ENCODE peak calls at places on chromosomes 13 and 19, in eight cellular contexts. K, A, U, V, M, S, T and R are unnamed samples.

GRCh38 chr13:23570099-23570926 is at the start of gene TNFRSF19:
- DNase-seq in K (peak), A (no peak), U (no peak), V (peak), M (no peak), S (peak), T (peak), R (peak)

GRCh38 chr13:103066991-103067390 is 774 bp upstream of the SLC10A2 start:
- DNase-seq in K (no peak), A (no peak), U (no peak), V (no peak), M (no peak), S (no peak), T (no peak), R (no peak)

GRCh38 chr13:44710576-44710975 is 134.4 kb upstream of the TSC22D1 start:
- DNase-seq in K (peak), A (no peak), U (peak), V (no peak), M (no peak), S (no peak), T (peak), R (no peak)

GRCh38 chr19:3450796-3451411 is 29.4 kb downstream of the SMIM24 start:
- DNase-seq in K (peak), A (no peak), U (no peak), V (no peak), M (peak), S (no peak), T (peak), R (no peak)

GRCh38 chr19:17654993-17655392 is 33.2 kb downstream of the UNC13A start:
- DNase-seq in K (no peak), A (peak), U (no peak), V (no peak), M (no peak), S (no peak), T (no peak), R (no peak)

GRCh38 chr13:36814465-36814864 is 4.6 kb upstream of the RFXAP start:
- DNase-seq in K (no peak), A (no peak), U (no peak), V (no peak), M (no peak), S (peak), T (no peak), R (no peak)

GRCh38 chr19:46762245-46762890 is 16.1 kb upstream of the STRN4 start:
- DNase-seq in K (no peak), A (no peak), U (no peak), V (no peak), M (no peak), S (no peak), T (no peak), R (no peak)

GRCh38 chr19:3670796-3671679 is 29.2 kb downstream of the PIP5K1C start:
- DNase-seq in K (peak), A (no peak), U (peak), V (no peak), M (peak), S (no peak), T (peak), R (no peak)

GRCh38 chr19:11408591-11408990 is 10.5 kb downstream of the RGL3 start:
- DNase-seq in K (no peak), A (no peak), U (no peak), V (no peak), M (no peak), S (no peak), T (no peak), R (no peak)

GRCh38 chr13:98783856-98784478 is 31.5 kb upstream of the SLC15A1 start:
- DNase-seq in K (no peak), A (no peak), U (no peak), V (no peak), M (no peak), S (no peak), T (no peak), R (no peak)

GRCh38 chr13:47679391-47679790 is 321.7 kb downstream of the SUCLA2 start:
- DNase-seq in K (peak), A (no peak), U (no peak), V (no peak), M (no peak), S (no peak), T (peak), R (no peak)

GRCh38 chr19:11465605-11466004 is 15.2 kb downstream of the ELAVL3 start:
- DNase-seq in K (no peak), A (peak), U (no peak), V (peak), M (no peak), S (no peak), T (no peak), R (no peak)

GRCh38 chr13:31042501-31043165 is 110.2 kb downstream of the TEX26 start:
- DNase-seq in K (no peak), A (no peak), U (no peak), V (peak), M (no peak), S (no peak), T (no peak), R (no peak)

GRCh38 chr19:7219056-7219455 is 75.2 kb downstream of the INSR start:
- DNase-seq in K (no peak), A (no peak), U (no peak), V (no peak), M (no peak), S (no peak), T (no peak), R (no peak)

GRCh38 chr13:66660013-66660804 is 569.9 kb downstream of the PCDH9 start:
- DNase-seq in K (peak), A (no peak), U (peak), V (no peak), M (no peak), S (no peak), T (peak), R (no peak)

GRCh38 chr19:58055483-58055874 is 3.6 kb upstream of the ZNF135 start:
- DNase-seq in K (no peak), A (no peak), U (no peak), V (no peak), M (no peak), S (no peak), T (no peak), R (no peak)
- TF ChIP-seq CTCF in K (no peak), A (no peak), U (no peak), V (no peak), M (no peak), S (no peak), T (no peak), R (no peak)

GRCh38 chr13:41274881-41275280 is 11.5 kb upstream of the MTRF1 start:
- DNase-seq in K (no peak), A (no peak), U (no peak), V (no peak), M (no peak), S (no peak), T (peak), R (no peak)
- TF ChIP-seq CTCF in K (no peak), A (no peak), U (no peak), V (no peak), M (no peak), S (no peak), T (no peak), R (no peak)

DNA sequence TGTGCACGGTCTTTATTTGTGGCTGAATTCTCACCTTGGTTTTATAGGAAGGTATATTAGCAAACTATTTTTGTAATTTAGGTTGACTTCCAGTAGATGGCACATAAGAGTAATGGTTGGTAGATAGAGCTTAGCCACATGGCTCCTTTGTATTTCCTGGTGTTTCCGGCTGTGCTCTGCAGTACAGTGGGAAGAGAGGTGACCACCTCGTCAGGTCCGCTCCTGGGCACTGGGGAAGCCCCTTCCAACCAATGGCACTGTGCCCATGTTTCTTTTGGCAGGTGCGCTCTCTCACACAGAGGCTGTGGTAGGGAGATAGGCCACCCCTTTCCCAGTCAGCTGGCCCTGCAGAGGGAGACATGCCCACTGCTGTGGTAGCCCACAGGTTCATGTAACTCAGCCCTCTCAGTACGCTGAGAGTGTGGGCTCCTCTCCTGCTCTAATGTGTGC is 74.3 kb upstream of the ATP12A start:
- DNase-seq in K (no peak), A (no peak), U (peak), V (no peak), M (no peak), S (no peak), T (peak), R (no peak)
- TF ChIP-seq CTCF in K (no peak), A (no peak), U (no peak), V (no peak), M (no peak), S (peak), T (peak), R (no peak)

GRCh38 chr19:49130325-49130724 is 11.0 kb downstream of the PPFIA3 start:
- DNase-seq in K (no peak), A (no peak), U (no peak), V (no peak), M (no peak), S (no peak), T (no peak), R (no peak)
- TF ChIP-seq CTCF in K (no peak), A (no peak), U (no peak), V (no peak), M (no peak), S (no peak), T (no peak), R (no peak)

DNA sequence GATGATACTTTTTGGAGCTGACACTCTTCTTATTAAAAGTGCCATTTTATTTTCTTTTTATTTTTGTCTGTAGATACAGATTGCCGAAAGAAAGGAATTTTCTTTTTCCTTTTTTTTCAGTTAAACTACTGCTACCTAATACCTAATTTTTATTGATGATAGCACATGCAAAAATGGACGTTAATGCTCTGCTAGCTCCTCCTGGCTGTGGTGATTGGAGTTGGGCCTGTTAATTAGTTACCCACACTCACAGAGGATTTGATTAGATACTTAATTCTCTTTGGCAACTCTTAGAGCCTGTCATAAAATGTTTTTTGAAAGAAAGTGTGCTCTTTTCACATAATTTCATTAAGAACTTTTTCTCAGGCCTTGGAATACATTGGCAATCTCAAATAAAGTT is 366.8 kb downstream of the DCT start:
- DNase-seq in K (no peak), A (no peak), U (no peak), V (no peak), M (no peak), S (no peak), T (no peak), R (no peak)
- TF ChIP-seq CTCF in K (peak), A (no peak), U (no peak), V (no peak), M (no peak), S (no peak), T (no peak), R (no peak)

DNA sequence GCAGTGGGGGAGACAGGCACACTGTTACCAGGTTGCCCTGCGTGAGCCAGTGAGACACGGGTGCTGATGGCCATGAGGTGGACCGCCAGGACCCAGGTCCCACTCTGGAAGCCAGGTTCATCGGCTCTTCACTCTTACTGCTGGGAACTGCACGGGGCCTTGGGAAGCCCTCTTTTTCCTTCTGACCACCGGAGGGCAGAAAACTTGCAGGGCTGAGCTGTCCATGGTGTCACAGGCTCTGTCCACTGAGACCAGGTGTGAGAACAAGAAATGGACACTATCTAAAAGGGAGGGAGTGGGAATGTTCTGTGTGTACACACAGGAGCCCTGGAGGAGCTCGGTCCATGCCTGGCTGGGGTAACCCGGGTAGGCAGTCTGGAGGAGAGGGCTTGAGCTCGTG is 93.4 kb downstream of the UQCRFS1 start:
- DNase-seq in K (no peak), A (peak), U (no peak), V (peak), M (no peak), S (peak), T (no peak), R (no peak)
- TF ChIP-seq CTCF in K (no peak), A (no peak), U (no peak), V (peak), M (no peak), S (peak), T (peak), R (no peak)

DNA sequence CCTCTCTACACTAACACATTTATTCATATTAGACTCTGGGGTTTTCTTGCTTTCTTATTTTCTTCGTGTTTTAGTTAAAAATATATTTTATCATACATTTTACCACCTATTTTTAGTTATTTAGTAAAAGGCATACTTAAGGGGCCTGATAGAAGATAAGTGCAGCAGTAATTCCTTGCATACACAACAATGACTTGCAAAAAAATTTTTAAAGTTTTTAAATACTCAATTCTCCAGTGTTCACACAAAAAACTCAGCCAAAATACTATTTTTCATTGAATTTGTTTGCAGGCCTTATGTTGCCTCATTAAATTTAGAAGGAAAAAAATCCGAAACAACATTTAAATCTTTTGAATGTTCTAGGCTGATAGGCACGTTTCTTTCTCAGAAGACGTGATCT is 2431.7 kb downstream of the PCDH9 start:
- DNase-seq in K (no peak), A (no peak), U (no peak), V (no peak), M (no peak), S (no peak), T (no peak), R (no peak)
- TF ChIP-seq CTCF in K (no peak), A (no peak), U (no peak), V (no peak), M (no peak), S (no peak), T (no peak), R (no peak)

GRCh38 chr13:28636677-28637317 is 22.1 kb upstream of the POMP start:
- DNase-seq in K (peak), A (peak), U (peak), V (peak), M (no peak), S (peak), T (peak), R (no peak)
- TF ChIP-seq CTCF in K (peak), A (peak), U (peak), V (peak), M (peak), S (peak), T (peak), R (peak)

DNA sequence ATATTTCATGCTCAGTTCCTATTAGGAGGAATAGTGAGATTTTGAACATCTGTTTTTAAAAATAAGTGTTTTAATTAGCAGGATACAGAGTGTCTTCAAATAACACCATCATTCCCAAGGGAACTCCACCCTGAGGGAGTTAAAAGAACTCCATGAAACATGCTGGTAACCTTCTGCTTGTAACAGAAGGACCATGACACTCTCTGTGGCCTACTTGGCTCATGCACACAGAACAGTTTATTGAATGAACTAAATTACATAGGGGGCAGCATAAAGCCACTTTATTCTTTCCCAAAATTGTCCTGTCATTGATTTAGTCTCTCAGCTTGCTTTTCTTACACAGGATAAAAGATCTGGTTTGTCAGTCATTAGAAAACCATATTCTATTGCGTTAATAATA is 809.5 kb upstream of the SLITRK6 start:
- DNase-seq in K (no peak), A (no peak), U (no peak), V (no peak), M (no peak), S (no peak), T (no peak), R (no peak)
- TF ChIP-seq CTCF in K (no peak), A (no peak), U (no peak), V (no peak), M (no peak), S (no peak), T (no peak), R (no peak)